ENCODE peak calls at places on chromosomes 12 and 14, in four cellular contexts. One of them, this sample, is unnamed.

GRCh38 chr12:39736406-39736805 is 116.8 kb upstream of the ABCD2 start:
- DNase-seq in ELR: no peak
- DNase-seq in COR-L47: peak; percentile 40
- DNase-seq in activated B cell treated with CpG ODN at 0.5 μM for 24 hours: no peak
- DNase-seq in this sample: no peak

GRCh38 chr14:59262717-59263469 is 74.4 kb downstream of the DAAM1 start:
- DNase-seq in activated B cell treated with CpG ODN at 0.5 μM for 24 hours: no peak
- DNase-seq in COR-L47: peak; percentile 42
- DNase-seq in ELR: peak; percentile 20
- DNase-seq in this sample: no peak

GRCh38 chr12:109052415-109053323 is at the start of gene USP30:
- DNase-seq in ELR: peak; percentile 88
- DNase-seq in COR-L47: peak; percentile 81
- DNase-seq in activated B cell treated with CpG ODN at 0.5 μM for 24 hours: peak; percentile 80
- DNase-seq in this sample: peak; percentile 91

GRCh38 chr14:38250316-38250715 is 5.6 kb downstream of the CLEC14A start:
- DNase-seq in activated B cell treated with CpG ODN at 0.5 μM for 24 hours: no peak
- DNase-seq in ELR: no peak
- DNase-seq in COR-L47: no peak
- DNase-seq in this sample: no peak

GRCh38 chr12:3225154-3225795 is 148.1 kb downstream of the TSPAN9 start:
- DNase-seq in COR-L47: no peak
- DNase-seq in activated B cell treated with CpG ODN at 0.5 μM for 24 hours: no peak
- DNase-seq in ELR: peak; percentile 94
- DNase-seq in this sample: peak; percentile 93

GRCh38 chr14:95525999-95526398 is 8.9 kb upstream of the GLRX5 start:
- DNase-seq in activated B cell treated with CpG ODN at 0.5 μM for 24 hours: no peak
- DNase-seq in ELR: no peak
- DNase-seq in COR-L47: no peak
- DNase-seq in this sample: peak; percentile 12

GRCh38 chr14:37824936-37825698 is 229.7 kb downstream of the TTC6 start:
- DNase-seq in ELR: no peak
- DNase-seq in activated B cell treated with CpG ODN at 0.5 μM for 24 hours: no peak
- DNase-seq in COR-L47: no peak
- DNase-seq in this sample: peak; percentile 14

GRCh38 chr14:28635387-28635786 is 131.2 kb upstream of the FOXG1 start:
- DNase-seq in ELR: peak; percentile 40
- DNase-seq in COR-L47: peak; percentile 33
- DNase-seq in activated B cell treated with CpG ODN at 0.5 μM for 24 hours: no peak
- DNase-seq in this sample: peak; percentile 26

GRCh38 chr12:120719072-120719471 is 6.6 kb upstream of the ACADS start:
- DNase-seq in ELR: no peak
- DNase-seq in COR-L47: no peak
- DNase-seq in activated B cell treated with CpG ODN at 0.5 μM for 24 hours: no peak
- DNase-seq in this sample: no peak

GRCh38 chr12:63138484-63138883 is 12.5 kb downstream of the AVPR1A start:
- DNase-seq in COR-L47: no peak
- DNase-seq in ELR: no peak
- DNase-seq in activated B cell treated with CpG ODN at 0.5 μM for 24 hours: no peak
- DNase-seq in this sample: no peak

GRCh38 chr14:69696633-69697557 is 70.0 kb upstream of the SRSF5 start:
- DNase-seq in activated B cell treated with CpG ODN at 0.5 μM for 24 hours: no peak
- DNase-seq in COR-L47: no peak
- DNase-seq in ELR: no peak
- DNase-seq in this sample: no peak

GRCh38 chr12:109153711-109154434 is 37.5 kb downstream of the ACACB start:
- DNase-seq in activated B cell treated with CpG ODN at 0.5 μM for 24 hours: no peak
- DNase-seq in COR-L47: no peak
- DNase-seq in ELR: peak; percentile 3
- DNase-seq in this sample: peak; percentile 25

GRCh38 chr12:102763016-102763415 is 154.0 kb downstream of the PAH start:
- DNase-seq in ELR: no peak
- DNase-seq in COR-L47: no peak
- DNase-seq in activated B cell treated with CpG ODN at 0.5 μM for 24 hours: no peak
- DNase-seq in this sample: peak; percentile 80

This sample was measured in NCI-H82.